ENCODE peak calls at places on chromosomes 2 and 18, in seven cellular contexts. S is K562, A is sigmoid colon, F is GM12878, B is A549, J is esophagus muscularis mucosa, M is suprapubic skin. K is an unnamed sample.

GRCh38 chr18:22670914-22671313 is 253.2 kb upstream of the CTAGE1 start:
- DNase-seq in S (no peak), M (no peak), B (no peak), J (no peak), A (no peak), F (peak), K (no peak)

GRCh38 chr2:54942373-54942772 is 107.9 kb downstream of the RTN4 start:
- DNase-seq in F (no peak), B (no peak), A (no peak), S (no peak), M (no peak), J (no peak), K (no peak)

GRCh38 chr18:75267643-75268184 is 57.1 kb downstream of the TSHZ1 start:
- DNase-seq in B (no peak), M (no peak), F (peak), A (no peak), J (no peak), S (no peak), K (no peak)

GRCh38 chr2:159010340-159010739 is 41.9 kb downstream of the TANC1 start:
- DNase-seq in S (no peak), F (no peak), A (no peak), J (no peak), B (peak), M (no peak), K (no peak)

GRCh38 chr2:46589381-46589780 is 110.0 kb downstream of the TMEM247 start:
- DNase-seq in B (no peak), F (no peak), M (no peak), S (no peak), J (no peak), A (no peak), K (no peak)

GRCh38 chr2:94986392-94986963 is 39.0 kb upstream of the MAL start:
- DNase-seq in B (peak), M (peak), S (peak), A (no peak), F (peak), J (no peak), K (peak)

GRCh38 chr2:6994569-6994968 is 77.4 kb downstream of the RNF144A start:
- DNase-seq in A (no peak), B (no peak), F (no peak), J (no peak), S (no peak), M (no peak), K (no peak)

GRCh38 chr2:99974275-99974674 is 168.1 kb downstream of the AFF3 start:
- DNase-seq in A (no peak), J (no peak), M (no peak), F (no peak), B (no peak), S (no peak), K (no peak)

GRCh38 chr2:29295843-29296242 is 180.6 kb downstream of the CLIP4 start:
- DNase-seq in A (no peak), B (peak), F (no peak), M (no peak), J (no peak), S (no peak), K (no peak)

GRCh38 chr2:206700141-206700540 is 18.1 kb downstream of the DYTN start:
- DNase-seq in S (no peak), A (no peak), M (no peak), J (no peak), B (no peak), F (no peak), K (no peak)

GRCh38 chr18:25222648-25223047 is 129.3 kb downstream of the ZNF521 start:
- DNase-seq in A (no peak), J (no peak), F (no peak), M (no peak), S (no peak), B (no peak), K (no peak)

GRCh38 chr2:15456343-15456742 is 104.8 kb downstream of the NBAS start:
- DNase-seq in J (no peak), A (no peak), B (no peak), M (no peak), S (no peak), F (no peak), K (no peak)

GRCh38 chr2:223414646-223415045 is 187.5 kb downstream of the SCG2 start:
- DNase-seq in M (peak), A (peak), B (no peak), S (no peak), F (no peak), J (no peak), K (no peak)

GRCh38 chr2:65382776-65383357 is 49.5 kb downstream of the SPRED2 start:
- DNase-seq in J (no peak), B (peak), M (peak), A (peak), F (no peak), S (peak), K (peak)

GRCh38 chr18:62523255-62523588 is 397 bp downstream of the ZCCHC2 start:
- DNase-seq in J (no peak), F (no peak), B (no peak), M (no peak), A (no peak), S (no peak), K (no peak)

GRCh38 chr2:30235008-30235655 is 3.8 kb downstream of the LBH start:
- DNase-seq in A (peak), S (no peak), M (peak), J (no peak), B (no peak), F (no peak), K (peak)

GRCh38 chr2:175180701-175181103 is 808 bp downstream of the ATP5MC3 start:
- DNase-seq in F (no peak), A (peak), B (peak), S (peak), M (no peak), J (no peak), K (peak)

GRCh38 chr2:129301431-129301913 is 678.0 kb upstream of the RAB6C start:
- DNase-seq in S (no peak), B (no peak), A (no peak), M (no peak), F (no peak), J (no peak), K (no peak)

GRCh38 chr2:69111036-69111435 is 98.1 kb downstream of the ANTXR1 start:
- DNase-seq in S (no peak), M (no peak), A (no peak), J (peak), B (no peak), F (no peak), K (no peak)

GRCh38 chr2:53654364-53654763 is 113.2 kb upstream of the CHAC2 start:
- DNase-seq in M (no peak), A (peak), B (no peak), J (no peak), S (no peak), F (no peak), K (no peak)

GRCh38 chr18:78240867-78241266 is 738.8 kb upstream of the SALL3 start:
- DNase-seq in M (no peak), J (no peak), F (no peak), A (no peak), B (no peak), S (no peak), K (no peak)

GRCh38 chr2:54595999-54596903 is 127.2 kb upstream of the EML6 start:
- DNase-seq in A (peak), S (peak), M (no peak), B (no peak), F (no peak), J (no peak), K (no peak)

GRCh38 chr2:143442203-143442602 is 313.0 kb downstream of the ARHGAP15 start:
- DNase-seq in J (no peak), A (no peak), F (no peak), B (no peak), S (no peak), M (no peak), K (no peak)

GRCh38 chr2:48793671-48794070 is 38.1 kb upstream of the LHCGR start:
- DNase-seq in M (no peak), S (no peak), F (no peak), J (no peak), B (no peak), A (no peak), K (no peak)

GRCh38 chr2:37149626-37150322 is 7.0 kb downstream of the EIF2AK2 start:
- DNase-seq in S (peak), M (no peak), B (no peak), F (no peak), A (no peak), J (no peak), K (no peak)

GRCh38 chr2:231877533-231878456 is 48.4 kb downstream of the NPPC start:
- DNase-seq in F (no peak), J (no peak), M (no peak), A (no peak), B (peak), S (no peak), K (no peak)

GRCh38 chr2:177433402-177433801 is 40.8 kb downstream of the AGPS start:
- DNase-seq in M (no peak), B (peak), F (no peak), A (no peak), S (no peak), J (no peak), K (no peak)

GRCh38 chr2:236136483-236136882 is 31.7 kb downstream of the GBX2 start:
- DNase-seq in S (no peak), J (no peak), F (no peak), M (no peak), B (no peak), A (no peak), K (no peak)

GRCh38 chr18:37501136-37501535 is 64.5 kb downstream of the CELF4 start:
- DNase-seq in J (no peak), F (no peak), A (no peak), M (no peak), S (no peak), B (no peak), K (no peak)

GRCh38 chr2:218398437-218399390 is 954 bp upstream of the CTDSP1 start:
- DNase-seq in F (no peak), B (peak), J (no peak), S (peak), A (peak), M (peak), K (peak)

GRCh38 chr2:69001879-69002278 is 11.1 kb upstream of the ANTXR1 start:
- DNase-seq in B (no peak), J (no peak), A (no peak), S (no peak), M (no peak), F (no peak), K (no peak)

GRCh38 chr2:17387591-17387990 is 130.6 kb downstream of the RAD51AP2 start:
- DNase-seq in M (no peak), S (no peak), B (no peak), A (no peak), J (no peak), F (no peak), K (no peak)

GRCh38 chr2:168694173-168694572 is 108.3 kb upstream of the NOSTRIN start:
- DNase-seq in M (no peak), B (no peak), S (no peak), A (no peak), F (no peak), J (no peak), K (peak)

GRCh38 chr2:161796192-161796591 is 172.0 kb downstream of the SLC4A10 start:
- DNase-seq in J (peak), A (no peak), B (no peak), M (peak), F (no peak), S (no peak), K (no peak)

GRCh38 chr2:109135572-109136185 is 6.7 kb downstream of the SH3RF3 start:
- DNase-seq in A (no peak), B (no peak), M (no peak), S (no peak), F (no peak), J (no peak), K (no peak)

GRCh38 chr18:75801178-75801577 is 373.7 kb upstream of the SMIM21 start:
- DNase-seq in M (no peak), J (no peak), S (no peak), F (no peak), A (no peak), B (no peak), K (no peak)

GRCh38 chr2:170190172-170190571 is 12.2 kb downstream of the MYO3B start:
- DNase-seq in M (no peak), S (no peak), F (no peak), A (no peak), J (no peak), B (no peak), K (no peak)

GRCh38 chr2:41199320-41199719 is 747.4 kb upstream of the SLC8A1 start:
- DNase-seq in J (no peak), F (no peak), B (no peak), M (no peak), S (no peak), A (no peak), K (no peak)

GRCh38 chr2:190185380-190185779 is 122.9 kb upstream of the MSTN start:
- DNase-seq in A (no peak), J (no peak), M (no peak), B (no peak), S (no peak), F (no peak), K (no peak)

GRCh38 chr2:190183535-190183934 is 121.0 kb upstream of the MSTN start:
- DNase-seq in M (no peak), S (no peak), J (no peak), B (no peak), A (no peak), F (no peak), K (no peak)

GRCh38 chr2:190182071-190182524 is 119.6 kb upstream of the MSTN start:
- DNase-seq in J (no peak), B (no peak), A (no peak), S (no peak), M (no peak), F (no peak), K (no peak)

GRCh38 chr2:190186238-190186637 is 123.7 kb upstream of the MSTN start:
- DNase-seq in A (no peak), S (no peak), F (no peak), M (no peak), B (no peak), J (no peak), K (no peak)

GRCh38 chr2:190184460-190184859 is 121.9 kb upstream of the MSTN start:
- DNase-seq in J (no peak), A (no peak), S (peak), B (no peak), F (no peak), M (no peak), K (no peak)
- TF ChIP-seq EP300 in J (no peak), A (no peak), S (peak), B (no peak), F (no peak), M (no peak), K (no peak)

GRCh38 chr2:227456141-227456540 is 15.8 kb upstream of the AGFG1 start:
- DNase-seq in M (no peak), B (no peak), F (no peak), S (no peak), A (no peak), J (no peak), K (no peak)

GRCh38 chr2:227456772-227457171 is 15.2 kb upstream of the AGFG1 start:
- DNase-seq in J (peak), F (no peak), B (peak), A (no peak), S (no peak), M (no peak), K (no peak)

GRCh38 chr2:227453810-227454209 is 18.1 kb upstream of the AGFG1 start:
- DNase-seq in B (no peak), S (no peak), J (no peak), F (no peak), A (no peak), M (no peak), K (no peak)

GRCh38 chr2:227455200-227455599 is 16.8 kb upstream of the AGFG1 start:
- DNase-seq in A (no peak), F (no peak), B (no peak), J (no peak), M (no peak), S (no peak), K (no peak)

GRCh38 chr2:227454323-227454860 is 17.6 kb upstream of the AGFG1 start:
- DNase-seq in J (peak), S (no peak), A (no peak), B (no peak), M (no peak), F (no peak), K (no peak)
- TF ChIP-seq EP300 in J (no peak), S (no peak), A (no peak), B (no peak), M (no peak), F (no peak), K (no peak)

DNA sequence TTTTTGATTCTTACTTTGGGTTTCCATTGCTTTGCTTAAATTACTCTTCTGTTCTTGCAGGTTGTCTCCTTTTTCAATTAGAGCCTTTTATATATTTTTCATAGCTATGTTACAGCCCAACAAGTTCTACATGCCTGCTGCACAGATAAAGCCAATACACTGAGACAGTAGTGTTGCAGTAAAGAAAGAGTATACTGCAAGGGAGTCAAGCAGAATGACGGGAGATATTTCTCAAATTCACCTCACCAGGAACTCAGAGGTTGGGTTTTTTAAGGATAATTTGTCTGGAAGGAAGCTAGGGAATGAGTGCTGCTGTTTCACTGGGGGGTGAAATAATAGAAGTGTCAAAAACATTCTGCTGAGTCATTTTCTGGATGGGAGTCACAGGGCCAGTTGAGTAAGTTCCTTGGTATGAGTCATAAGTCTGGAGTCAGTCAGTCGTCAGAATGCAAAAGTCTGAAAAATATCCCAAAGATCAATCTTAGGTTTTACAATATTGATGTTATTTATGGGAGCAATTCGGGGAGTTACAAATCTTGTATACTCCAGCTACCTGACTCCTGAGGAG is 193.0 kb upstream of the RGPD4 start:
- DNase-seq in J (no peak), S (peak), B (peak), M (no peak), A (no peak), F (no peak), K (no peak)
- TF ChIP-seq EP300 in J (no peak), S (peak), B (no peak), M (no peak), A (no peak), F (no peak), K (no peak)

GRCh38 chr2:112793449-112793978 is 9.2 kb upstream of the IL1A start:
- DNase-seq in F (no peak), S (no peak), J (no peak), M (no peak), A (no peak), B (no peak), K (no peak)

GRCh38 chr2:112791019-112791418 is 6.7 kb upstream of the IL1A start:
- DNase-seq in J (no peak), B (no peak), F (no peak), S (no peak), A (no peak), M (no peak), K (no peak)

GRCh38 chr2:112794131-112794733 is 9.9 kb upstream of the IL1A start:
- DNase-seq in B (peak), J (no peak), S (peak), M (no peak), A (peak), F (no peak), K (peak)

GRCh38 chr2:112790305-112790704 is 6.0 kb upstream of the IL1A start:
- DNase-seq in J (no peak), S (no peak), F (no peak), M (no peak), A (no peak), B (peak), K (no peak)

GRCh38 chr2:112791693-112792230 is 7.5 kb upstream of the IL1A start:
- DNase-seq in S (no peak), A (no peak), B (no peak), M (no peak), F (no peak), J (no peak), K (no peak)
- TF ChIP-seq EP300 in S (no peak), A (no peak), B (no peak), M (no peak), F (no peak), J (no peak), K (no peak)

DNA sequence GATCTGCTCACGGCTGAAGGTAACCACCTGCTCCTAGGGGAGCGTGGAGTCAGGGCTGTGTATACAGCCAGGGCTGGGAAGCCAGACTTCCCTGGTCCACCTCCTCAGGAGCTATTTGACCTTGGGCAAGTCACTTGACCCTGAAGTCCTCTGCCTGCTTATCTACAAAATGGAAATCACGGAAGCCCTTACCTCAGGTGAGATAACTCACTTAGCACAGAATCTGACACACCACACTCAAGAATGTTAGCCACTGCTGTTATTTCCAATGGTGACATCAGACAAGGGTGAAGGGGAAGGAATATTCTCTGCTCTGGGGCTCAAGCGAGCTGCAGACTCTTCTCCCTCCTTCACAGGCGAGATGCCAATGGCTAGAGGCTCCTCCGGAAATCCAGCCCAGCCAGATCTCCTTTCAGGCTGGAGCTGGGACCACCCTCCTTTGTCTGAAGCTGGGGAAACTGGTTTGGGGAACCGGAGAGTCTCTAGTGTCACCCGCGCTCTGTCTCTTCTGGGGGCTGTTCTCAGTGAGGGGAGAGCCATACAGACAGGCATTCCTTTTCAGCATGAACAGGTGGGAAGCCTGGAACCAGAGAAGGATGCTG is 189.6 kb downstream of the HAUS1 start:
- DNase-seq in F (no peak), A (no peak), M (no peak), S (no peak), J (no peak), B (no peak), K (no peak)
- TF ChIP-seq EP300 in F (no peak), A (no peak), M (no peak), S (peak), J (no peak), B (no peak), K (no peak)